ENCODE peak calls at places on chromosomes 11 and 22, in six cellular contexts. I is fibroblast of pulmonary artery, P is body of pancreas, G is astrocyte of the spinal cord, R is upper lobe of right lung, Y is left ventricle myocardium inferior. K is an unnamed sample.

GRCh38 chr11:127050141-127050632 is 49.6 kb upstream of the KIRREL3 start:
- DNase-seq in G (no peak), R (no peak), P (no peak), I (no peak), Y (no peak), K (no peak)

GRCh38 chr11:83477772-83478171 is 191.6 kb upstream of the CCDC90B start:
- DNase-seq in R (no peak), P (no peak), Y (no peak), I (no peak), G (no peak), K (no peak)

GRCh38 chr22:23752750-23753149 is 1.5 kb downstream of the VPREB3 start:
- DNase-seq in P (no peak), I (no peak), R (no peak), G (no peak), Y (no peak), K (no peak)

GRCh38 chr11:110471315-110471714 is 41.6 kb downstream of the FDX1 start:
- DNase-seq in G (peak), R (no peak), I (peak), Y (no peak), P (no peak), K (peak)

GRCh38 chr11:121829159-121829643 is 286.8 kb downstream of the BLID start:
- DNase-seq in R (no peak), I (peak), Y (no peak), G (peak), P (peak), K (peak)

GRCh38 chr11:116813781-116814471 is 9.2 kb downstream of the APOA4 start:
- DNase-seq in G (no peak), I (peak), P (no peak), R (no peak), Y (no peak), K (no peak)

GRCh38 chr11:131499199-131499598 is 128.8 kb downstream of the NTM start:
- DNase-seq in Y (no peak), G (no peak), P (no peak), I (no peak), R (no peak), K (no peak)

GRCh38 chr11:94581926-94582325 is 14.8 kb downstream of the PIWIL4 start:
- DNase-seq in G (no peak), I (no peak), P (no peak), R (no peak), Y (no peak), K (no peak)

GRCh38 chr11:93059074-93059957 is 89.9 kb downstream of the MTNR1B start:
- DNase-seq in R (no peak), I (peak), P (no peak), G (peak), Y (no peak), K (peak)

GRCh38 chr22:48649466-48649865 is 1178.2 kb downstream of the BRD1 start:
- DNase-seq in I (no peak), R (no peak), G (no peak), P (no peak), Y (no peak), K (no peak)

DNA sequence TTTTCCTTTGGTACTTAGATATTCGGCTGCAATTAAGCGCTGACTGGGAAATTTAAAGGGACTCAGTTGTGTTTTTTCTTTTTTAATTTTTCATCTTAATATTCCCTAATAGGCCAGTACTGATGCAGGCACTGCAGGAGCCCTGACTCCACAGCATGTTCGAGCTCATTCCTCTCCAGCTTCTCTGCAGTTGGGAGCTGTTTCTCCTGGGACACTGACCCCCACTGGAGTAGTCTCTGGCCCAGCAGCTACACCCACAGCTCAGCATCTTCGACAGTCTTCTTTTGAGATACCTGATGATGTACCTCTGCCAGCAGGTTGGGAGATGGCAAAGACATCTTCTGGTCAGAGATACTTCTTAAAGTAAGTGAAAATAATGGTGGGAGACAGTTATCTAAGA is 3.8 kb downstream of the YAP1 start:
- DNase-seq in I (no peak), P (no peak), Y (no peak), G (no peak), R (no peak), K (no peak)
- H3K4me3 ChIP-seq in I (peak), P (no peak), Y (no peak), G (peak), R (peak), K (peak)

DNA sequence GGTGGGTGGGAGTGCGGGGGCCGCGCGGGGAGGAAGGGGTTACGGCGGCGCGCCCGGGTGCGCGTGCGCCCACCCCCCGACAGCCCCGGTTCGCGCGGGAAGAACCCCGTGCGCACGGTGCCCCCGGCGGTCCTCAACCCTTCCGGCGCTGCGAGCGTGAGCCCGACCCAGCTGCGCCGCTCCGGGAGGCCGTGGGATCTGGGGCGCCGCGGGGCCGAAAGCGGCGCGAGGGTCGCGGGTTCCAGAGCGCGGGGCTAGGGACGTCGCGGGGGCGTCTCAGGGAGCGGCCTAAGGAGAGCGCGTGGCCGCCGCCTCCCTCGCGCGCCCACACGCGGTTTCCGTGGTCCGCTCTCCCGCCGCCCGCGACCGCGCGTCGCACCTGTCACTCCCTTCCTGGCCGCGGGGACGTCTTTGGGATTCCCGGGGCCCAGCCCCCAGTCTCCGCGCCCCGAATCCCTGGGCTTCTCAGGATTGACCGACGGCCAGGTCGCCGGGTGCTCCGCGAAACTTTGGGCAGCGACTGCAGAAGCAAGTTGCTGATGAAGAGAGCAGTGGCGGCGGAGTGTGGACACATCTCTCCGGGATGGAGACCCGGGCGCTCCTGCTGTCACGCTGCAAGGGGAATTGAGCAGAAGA is 582 bp downstream of the SREBF2 start:
- DNase-seq in R (peak), P (peak), Y (peak), G (no peak), I (peak), K (no peak)
- H3K4me3 ChIP-seq in R (peak), P (peak), Y (peak), G (peak), I (peak), K (peak)

DNA sequence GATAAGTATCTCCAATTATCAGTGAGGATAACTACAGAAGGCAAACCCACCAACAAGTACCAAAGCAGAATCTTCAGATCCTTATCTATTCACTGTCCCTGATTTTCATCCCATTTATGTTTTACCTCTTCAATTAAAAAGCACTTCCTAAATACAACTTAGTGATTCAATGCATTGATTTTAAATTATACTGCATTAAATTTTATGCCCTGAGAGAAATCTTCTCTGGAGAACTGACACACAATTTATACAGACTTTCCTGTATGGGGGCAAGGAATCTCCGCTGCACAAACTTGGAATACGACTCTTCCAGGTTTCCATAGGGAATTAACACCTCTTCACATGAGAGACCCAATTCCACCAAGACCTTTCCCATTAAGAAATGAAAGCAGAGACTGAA is at the start of gene OR10A3:
- DNase-seq in G (no peak), I (no peak), Y (no peak), P (no peak), R (no peak), K (no peak)
- H3K4me3 ChIP-seq in G (no peak), I (no peak), Y (no peak), P (no peak), R (no peak), K (no peak)

GRCh38 chr11:103844327-103845215 is 191.9 kb upstream of the DDI1 start:
- DNase-seq in P (no peak), R (no peak), Y (no peak), G (no peak), I (no peak), K (no peak)

GRCh38 chr11:103842191-103842590 is 194.2 kb upstream of the DDI1 start:
- DNase-seq in Y (peak), P (no peak), I (peak), R (no peak), G (no peak), K (peak)

GRCh38 chr11:103842795-103843194 is 193.6 kb upstream of the DDI1 start:
- DNase-seq in R (no peak), P (no peak), I (peak), Y (no peak), G (peak), K (peak)

GRCh38 chr11:103849366-103849765 is 187.1 kb upstream of the DDI1 start:
- DNase-seq in G (no peak), P (no peak), I (peak), R (no peak), Y (no peak), K (peak)

DNA sequence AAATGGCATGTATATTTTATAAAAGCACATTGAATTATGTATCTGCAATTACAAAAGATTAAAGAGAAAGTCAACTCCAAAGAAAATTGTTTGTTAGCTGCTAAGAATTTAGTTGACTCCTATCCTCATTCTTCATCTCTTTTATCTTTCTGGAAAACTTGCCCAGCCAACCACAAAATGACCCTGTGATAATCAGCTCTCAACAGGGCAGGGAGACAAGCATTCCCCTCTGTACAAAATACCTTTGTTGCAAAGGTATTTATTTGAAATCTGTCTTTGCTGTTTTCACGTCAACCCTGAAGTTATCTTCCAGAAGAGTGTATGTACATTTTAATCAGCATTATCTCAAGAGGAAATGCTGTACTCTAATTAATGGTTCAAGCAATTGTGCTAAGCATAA is 191.1 kb upstream of the DDI1 start:
- DNase-seq in Y (no peak), G (no peak), R (no peak), I (no peak), P (no peak), K (peak)
- H3K4me3 ChIP-seq in Y (no peak), G (no peak), R (no peak), I (no peak), P (no peak), K (no peak)

GRCh38 chr11:3368199-3368598 is 10.7 kb downstream of the ZNF195 start:
- DNase-seq in R (no peak), G (no peak), P (no peak), Y (no peak), I (no peak), K (no peak)
- H3K4me3 ChIP-seq in R (no peak), G (no peak), P (no peak), Y (no peak), I (no peak), K (no peak)

GRCh38 chr22:19757140-19757984 is 3.2 kb upstream of the TBX1 start:
- DNase-seq in I (no peak), G (no peak), P (no peak), Y (no peak), R (no peak), K (no peak)
- H3K4me3 ChIP-seq in I (no peak), G (no peak), P (no peak), Y (peak), R (peak), K (no peak)

GRCh38 chr11:34624069-34624468 is 3.2 kb downstream of the EHF start:
- DNase-seq in Y (no peak), R (peak), P (peak), G (no peak), I (no peak), K (no peak)

GRCh38 chr11:34627197-34627596 is 6.3 kb downstream of the EHF start:
- DNase-seq in P (no peak), I (no peak), R (no peak), G (no peak), Y (no peak), K (no peak)

GRCh38 chr11:34623463-34623862 is 2.6 kb downstream of the EHF start:
- DNase-seq in G (no peak), R (no peak), Y (no peak), I (no peak), P (no peak), K (no peak)

GRCh38 chr11:34626393-34626792 is 5.5 kb downstream of the EHF start:
- DNase-seq in R (no peak), P (no peak), Y (no peak), I (no peak), G (no peak), K (no peak)

GRCh38 chr11:34625576-34625975 is 4.7 kb downstream of the EHF start:
- DNase-seq in G (no peak), I (no peak), Y (no peak), R (no peak), P (no peak), K (no peak)
- H3K4me3 ChIP-seq in G (no peak), I (no peak), Y (no peak), R (peak), P (no peak), K (no peak)

DNA sequence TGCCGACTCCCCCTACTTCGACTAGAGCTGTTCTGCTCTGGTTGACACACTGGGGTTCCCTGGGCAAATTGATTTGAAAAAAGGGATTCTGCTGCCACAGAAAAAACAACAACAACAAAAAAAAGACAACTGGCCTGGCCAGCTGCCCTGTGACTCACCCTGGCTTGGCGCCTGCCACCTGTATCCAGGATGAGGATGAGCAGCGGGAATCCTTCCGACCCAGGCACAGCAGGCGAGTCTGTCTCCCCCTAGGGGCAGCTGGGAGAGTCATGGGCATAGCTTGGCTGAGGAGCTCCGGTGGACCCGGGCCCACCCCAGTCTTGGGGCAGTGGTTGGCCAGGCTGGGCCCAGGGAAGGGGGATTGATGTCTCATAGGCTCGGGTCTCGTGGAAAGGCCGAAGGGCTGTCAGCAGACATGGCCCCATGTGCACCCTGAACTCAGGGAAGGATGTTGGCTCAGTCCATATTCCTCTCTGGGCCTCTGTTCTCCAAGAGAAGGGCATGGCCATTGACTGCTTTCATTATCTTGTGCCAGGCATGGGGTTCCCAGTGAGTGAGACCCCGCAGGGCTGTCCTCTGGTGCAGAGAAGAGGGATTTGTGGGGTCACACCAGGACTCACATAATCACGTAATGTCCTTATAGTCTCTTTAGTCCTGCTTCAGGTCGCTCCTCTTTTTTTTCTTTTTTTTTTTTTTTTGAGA is 10.4 kb upstream of the SUN2 start:
- DNase-seq in Y (peak), I (peak), R (no peak), P (peak), G (peak), K (peak)
- H3K4me3 ChIP-seq in Y (no peak), I (no peak), R (no peak), P (no peak), G (no peak), K (no peak)

GRCh38 chr11:100686476-100686875 is 612 bp upstream of the ARHGAP42 start:
- DNase-seq in R (no peak), P (no peak), Y (no peak), G (no peak), I (no peak), K (no peak)

GRCh38 chr11:100689141-100689540 is 2.1 kb downstream of the ARHGAP42 start:
- DNase-seq in P (no peak), G (no peak), R (no peak), Y (no peak), I (peak), K (peak)

GRCh38 chr11:100687630-100688395 is 725 bp downstream of the ARHGAP42 start:
- DNase-seq in Y (peak), I (peak), G (peak), P (peak), R (peak), K (peak)

GRCh38 chr11:100684101-100685065 is 2.7 kb upstream of the ARHGAP42 start:
- DNase-seq in Y (no peak), P (no peak), G (peak), R (no peak), I (no peak), K (no peak)

DNA sequence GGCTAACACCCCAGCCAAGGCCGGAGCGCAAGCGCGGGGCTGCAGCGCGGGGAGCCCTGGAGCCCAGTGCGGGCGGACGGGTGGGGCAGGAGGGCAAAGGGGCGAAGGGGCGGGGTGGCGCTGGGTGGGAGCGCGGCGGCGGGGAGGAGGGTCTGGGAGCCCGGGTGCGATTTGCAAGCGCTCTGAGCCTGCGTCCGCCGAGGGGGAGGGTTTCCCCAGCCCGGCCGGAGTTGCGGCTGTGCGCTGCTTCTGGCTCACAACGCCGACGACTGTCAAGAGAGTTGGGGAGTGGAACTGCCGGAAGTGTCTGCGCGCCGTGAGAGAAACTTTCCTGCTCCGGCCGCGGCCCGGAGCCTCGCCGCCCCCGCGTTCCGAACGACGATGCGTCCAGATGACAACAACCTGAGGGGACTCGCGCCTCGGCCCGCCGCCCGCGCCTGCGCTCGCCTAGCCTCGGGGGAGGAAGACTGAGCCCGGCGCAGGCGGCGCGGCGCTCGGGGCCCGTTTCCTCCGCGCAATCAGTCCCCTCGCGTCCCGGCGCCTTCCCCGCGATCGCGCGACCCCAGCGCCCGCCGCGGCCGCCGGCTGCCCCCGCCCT is at the start of gene ARHGAP42:
- DNase-seq in Y (peak), I (peak), G (peak), R (peak), P (peak), K (peak)
- H3K4me3 ChIP-seq in Y (peak), I (peak), G (peak), R (peak), P (peak), K (peak)

DNA sequence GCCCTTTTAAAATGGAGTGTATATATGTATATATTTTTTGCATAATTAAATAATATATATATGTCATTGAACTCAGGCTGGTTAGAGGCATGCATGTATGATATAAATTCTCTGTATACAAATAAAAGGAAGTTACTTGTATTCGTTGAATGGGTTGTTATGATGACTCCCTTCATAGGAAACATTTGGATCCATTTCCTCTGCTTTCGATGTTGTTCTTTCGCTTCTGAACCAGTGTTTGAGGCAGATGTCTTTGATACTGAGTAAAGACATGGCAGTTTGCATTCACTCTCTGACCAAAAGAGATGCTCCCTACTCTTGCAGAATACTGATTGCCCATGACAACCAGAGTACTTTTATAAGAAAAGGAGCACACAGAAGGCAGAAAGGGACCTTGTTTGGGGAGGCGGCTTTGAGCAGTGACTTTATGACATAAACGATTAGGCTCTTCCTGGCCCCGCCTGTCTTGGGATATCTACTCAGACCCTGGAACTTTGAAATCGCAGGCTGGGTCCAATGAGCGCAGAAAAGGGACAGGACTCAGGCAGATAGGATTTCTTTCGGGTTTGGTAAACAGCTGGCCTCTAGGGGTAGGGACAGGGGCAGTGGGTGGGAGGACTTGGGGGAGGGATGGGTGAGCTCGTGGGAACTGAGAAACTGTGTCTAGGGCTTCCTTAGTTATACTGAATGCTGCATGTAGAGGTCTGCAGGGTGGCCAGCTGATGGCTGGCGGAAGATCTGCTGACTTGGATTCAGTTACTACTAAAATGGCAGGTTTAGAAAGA is 23.2 kb downstream of the TIMP3 start:
- DNase-seq in P (no peak), Y (no peak), I (no peak), R (no peak), G (no peak), K (peak)
- H3K4me3 ChIP-seq in P (no peak), Y (peak), I (no peak), R (no peak), G (no peak), K (no peak)